ENCODE peak calls at places on chromosomes 11 and 22, in eight cellular contexts. Y, U, J, Z, I, L, Q and C are unnamed samples.

GRCh38 chr11:27296406-27296994 is 66.5 kb downstream of the CCDC34 start:
- DNase-seq in I (peak), Q (no peak), J (no peak), L (no peak), U (peak), Z (no peak), Y (peak), C (no peak)

GRCh38 chr11:65560555-65561418 is 2.6 kb upstream of the LTBP3 start:
- DNase-seq in Z (peak), L (no peak), I (peak), Q (no peak), Y (no peak), J (no peak), U (peak), C (no peak)

GRCh38 chr11:72135891-72136676 is 559 bp downstream of the FOLR3 start:
- DNase-seq in J (no peak), U (no peak), I (no peak), L (no peak), Z (no peak), Y (no peak), Q (no peak), C (no peak)

GRCh38 chr11:44159848-44160721 is 64.6 kb downstream of the EXT2 start:
- DNase-seq in Z (no peak), Q (no peak), L (no peak), I (no peak), U (no peak), Y (no peak), J (no peak), C (no peak)

GRCh38 chr11:73152861-73153483 is 10.9 kb upstream of the FCHSD2 start:
- DNase-seq in L (peak), Q (no peak), U (no peak), Z (no peak), I (no peak), Y (peak), J (no peak), C (no peak)

GRCh38 chr11:128509990-128510389 is 77.4 kb downstream of the ETS1 start:
- DNase-seq in Y (no peak), J (no peak), L (no peak), Z (no peak), Q (no peak), I (no peak), U (peak), C (no peak)

GRCh38 chr22:31585161-31585859 is 76.7 kb downstream of the PISD start:
- DNase-seq in I (no peak), Q (no peak), Z (no peak), Y (no peak), J (no peak), U (no peak), L (no peak), C (no peak)

GRCh38 chr22:30079952-30080533 is at the start of gene HORMAD2:
- DNase-seq in L (no peak), U (no peak), Z (no peak), I (no peak), J (no peak), Y (no peak), Q (no peak), C (no peak)